ENCODE peak calls at places on chromosomes 4 and X, in four cellular contexts. Z, Y, H and D are unnamed samples.

GRCh38 chr4:48267574-48267973 is 2.1 kb downstream of the TEC start:
- DNase-seq in Y (no peak), H (no peak), Z (no peak), D (no peak)

GRCh38 chrX:118221733-118222132 is 105.1 kb upstream of the KLHL13 start:
- DNase-seq in Y (no peak), Z (no peak), H (peak), D (no peak)

GRCh38 chrX:37785569-37785968 is 5.7 kb downstream of the CYBB start:
- DNase-seq in Z (no peak), H (no peak), Y (no peak), D (no peak)

GRCh38 chrX:147602297-147602696 is 309.4 kb upstream of the FMR1 start:
- DNase-seq in H (no peak), Y (no peak), Z (no peak), D (no peak)

GRCh38 chr4:111631157-111631999 is 513.9 kb upstream of the FAM241A start:
- DNase-seq in Y (no peak), H (peak), Z (no peak), D (no peak)

GRCh38 chr4:180557348-180557747 is 1685.9 kb upstream of the TENM3 start:
- DNase-seq in H (no peak), Z (no peak), Y (no peak), D (peak)

GRCh38 chr4:55180980-55181379 is 55.6 kb upstream of the KDR start:
- DNase-seq in Z (no peak), Y (no peak), H (no peak), D (no peak)

GRCh38 chrX:14712096-14712495 is 160.8 kb downstream of the FANCB start:
- DNase-seq in Y (no peak), H (no peak), Z (no peak), D (no peak)

GRCh38 chr4:189279188-189279587 is 661.5 kb upstream of the FRG1 start:
- DNase-seq in H (no peak), Y (no peak), Z (no peak), D (no peak)

GRCh38 chr4:54658321-54659093 is 750 bp downstream of the KIT start:
- DNase-seq in H (peak), Y (peak), Z (peak), D (peak)

GRCh38 chr4:78627046-78627965 is 75.7 kb downstream of the ANXA3 start:
- DNase-seq in Y (no peak), Z (no peak), H (no peak), D (no peak)

GRCh38 chrX:15931362-15931761 is 76.7 kb upstream of the AP1S2 start:
- DNase-seq in Z (no peak), Y (no peak), H (no peak), D (no peak)

GRCh38 chrX:15929231-15929630 is 74.6 kb upstream of the AP1S2 start:
- DNase-seq in Z (no peak), H (no peak), Y (no peak), D (no peak)

GRCh38 chrX:15926622-15927021 is 72.0 kb upstream of the AP1S2 start:
- DNase-seq in H (no peak), Y (no peak), Z (no peak), D (no peak)

DNA sequence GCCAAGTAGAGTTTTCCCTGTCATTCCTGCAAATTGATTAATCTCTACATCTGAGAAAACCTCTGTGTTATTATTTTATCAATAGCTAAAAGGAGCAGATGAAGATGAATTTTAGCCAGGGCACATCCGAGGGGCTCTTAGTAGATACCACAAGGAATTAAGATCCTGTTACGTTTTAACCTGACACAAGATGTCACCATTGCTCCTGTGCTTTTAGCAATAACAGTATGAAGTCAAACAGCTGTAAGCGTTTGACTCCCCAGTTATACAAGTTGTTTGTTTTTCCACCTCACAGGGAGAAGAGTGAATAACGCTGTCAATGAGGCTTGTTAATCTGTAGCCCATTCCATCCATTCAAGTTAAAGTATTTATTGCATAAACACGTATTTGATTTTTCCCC is 76.0 kb upstream of the AP1S2 start:
- DNase-seq in H (peak), Y (no peak), Z (no peak), D (peak)
- TF ChIP-seq CTCF in H (no peak), Y (no peak), Z (peak), D (no peak)

GRCh38 chrX:56284269-56284668 is 52.1 kb downstream of the KLF8 start:
- DNase-seq in Y (no peak), Z (no peak), H (no peak), D (no peak)

GRCh38 chrX:56279869-56280268 is 47.7 kb downstream of the KLF8 start:
- DNase-seq in H (no peak), Z (no peak), Y (no peak), D (no peak)

GRCh38 chrX:56281789-56282188 is 49.6 kb downstream of the KLF8 start:
- DNase-seq in Z (no peak), Y (no peak), H (peak), D (no peak)
- TF ChIP-seq CTCF in Z (peak), Y (no peak), H (no peak), D (no peak)

DNA sequence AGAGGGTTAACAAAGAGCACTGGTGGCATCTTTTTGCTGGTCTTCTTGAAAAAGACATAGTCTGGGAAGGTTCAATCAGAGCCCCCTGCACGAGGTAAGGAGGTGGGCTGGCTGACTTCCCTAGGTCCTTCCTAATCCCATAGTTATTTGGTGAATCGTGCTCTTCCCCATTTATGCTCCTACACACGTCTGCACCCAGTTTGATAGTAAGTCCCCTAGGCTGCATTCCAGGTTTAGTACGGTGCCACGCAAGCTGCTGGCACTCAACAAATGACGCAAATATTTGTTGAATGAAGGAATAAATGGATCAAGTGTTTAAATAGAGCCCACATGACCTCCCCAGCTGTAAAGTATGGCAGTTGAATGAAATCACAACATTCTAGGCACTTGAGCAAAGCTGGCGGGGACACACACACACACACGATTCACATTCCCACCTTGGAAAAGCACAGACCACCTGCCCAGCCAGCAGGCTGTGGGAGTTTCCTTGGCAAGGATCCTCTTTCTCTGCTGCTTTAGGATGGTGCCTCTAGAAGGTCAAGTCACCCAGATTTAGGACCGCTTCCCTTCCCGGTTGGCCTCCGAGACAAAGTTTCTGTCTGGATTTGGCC is 855 bp downstream of the FAM184B start:
- DNase-seq in H (no peak), Y (no peak), Z (no peak), D (no peak)
- TF ChIP-seq CTCF in H (no peak), Y (no peak), Z (no peak), D (no peak)

GRCh38 chr4:113762061-113762850 is 718 bp upstream of the CAMK2D start:
- DNase-seq in H (peak), Y (peak), Z (peak), D (peak)
- TF ChIP-seq CTCF in H (no peak), Y (no peak), Z (no peak), D (no peak)

DNA sequence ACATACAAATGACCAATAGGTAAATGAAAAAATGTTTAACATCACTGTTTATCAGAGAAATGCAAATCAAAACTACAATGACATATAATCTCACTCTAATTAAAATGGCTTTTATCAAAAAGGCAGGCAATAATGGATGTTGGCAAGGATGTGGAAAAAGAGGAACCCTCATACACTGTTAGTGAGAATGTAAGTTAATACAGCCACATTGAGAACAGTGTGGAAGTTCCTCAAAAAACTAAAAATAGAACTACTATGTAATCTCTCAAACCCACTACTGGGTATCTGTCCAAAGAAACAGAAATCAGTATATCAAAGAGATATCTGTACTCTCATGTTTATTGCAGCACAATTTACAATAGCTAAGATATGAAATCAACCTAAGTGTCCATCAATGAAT is 165.9 kb upstream of the HHIP start:
- DNase-seq in H (no peak), Z (no peak), Y (no peak), D (no peak)
- TF ChIP-seq CTCF in H (no peak), Z (no peak), Y (no peak), D (no peak)

DNA sequence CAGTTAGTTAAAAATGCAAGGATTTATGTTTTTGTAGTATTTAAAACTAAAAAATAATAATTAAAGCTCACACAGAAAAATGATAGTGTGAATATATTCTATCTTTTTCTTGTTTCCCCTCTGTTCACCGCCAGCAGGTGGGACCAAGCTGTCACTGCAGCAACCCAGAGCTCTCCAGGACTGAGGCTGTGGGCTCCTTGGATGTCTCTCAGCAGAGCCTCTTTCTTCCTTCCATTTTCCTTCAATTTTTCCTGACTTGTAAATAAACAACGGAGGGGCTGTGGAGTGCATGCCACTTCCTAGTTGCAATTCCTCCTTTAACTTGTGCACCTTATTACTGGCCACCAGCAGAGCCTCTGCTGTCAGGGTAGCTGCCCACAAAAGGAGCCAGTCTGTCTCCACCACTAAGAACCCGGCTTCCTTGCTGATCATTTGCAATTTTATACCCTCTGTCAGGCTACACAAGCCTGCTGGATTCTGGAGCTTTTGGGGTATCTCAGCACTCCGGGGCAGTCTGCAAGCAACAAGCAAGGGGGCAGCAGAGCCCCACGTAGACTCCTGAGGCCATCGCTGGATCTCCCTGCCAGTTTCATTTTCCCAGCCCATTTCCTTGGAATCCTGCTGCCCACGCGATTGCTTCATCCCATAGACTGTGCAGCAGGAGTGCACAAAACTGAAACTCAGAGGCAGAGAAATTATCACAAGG is 1467.4 kb downstream of the C4orf33 start:
- DNase-seq in Z (peak), H (peak), Y (no peak), D (no peak)
- TF ChIP-seq CTCF in Z (peak), H (peak), Y (no peak), D (no peak)

GRCh38 chr4:150297861-150298474 is 219.7 kb downstream of the DCLK2 start:
- DNase-seq in Y (no peak), H (peak), Z (no peak), D (no peak)
- TF ChIP-seq CTCF in Y (no peak), H (peak), Z (peak), D (peak)

GRCh38 chr4:129164243-129164642 is 68.3 kb downstream of the C4orf33 start:
- DNase-seq in Z (no peak), H (no peak), Y (no peak), D (no peak)

GRCh38 chr4:129172181-129172580 is 76.2 kb downstream of the C4orf33 start:
- DNase-seq in Z (no peak), H (no peak), Y (no peak), D (no peak)

GRCh38 chr4:129162450-129162849 is 66.5 kb downstream of the C4orf33 start:
- DNase-seq in H (no peak), Z (no peak), Y (no peak), D (no peak)

GRCh38 chr4:129163427-129163826 is 67.5 kb downstream of the C4orf33 start:
- DNase-seq in Z (no peak), H (no peak), Y (no peak), D (no peak)

DNA sequence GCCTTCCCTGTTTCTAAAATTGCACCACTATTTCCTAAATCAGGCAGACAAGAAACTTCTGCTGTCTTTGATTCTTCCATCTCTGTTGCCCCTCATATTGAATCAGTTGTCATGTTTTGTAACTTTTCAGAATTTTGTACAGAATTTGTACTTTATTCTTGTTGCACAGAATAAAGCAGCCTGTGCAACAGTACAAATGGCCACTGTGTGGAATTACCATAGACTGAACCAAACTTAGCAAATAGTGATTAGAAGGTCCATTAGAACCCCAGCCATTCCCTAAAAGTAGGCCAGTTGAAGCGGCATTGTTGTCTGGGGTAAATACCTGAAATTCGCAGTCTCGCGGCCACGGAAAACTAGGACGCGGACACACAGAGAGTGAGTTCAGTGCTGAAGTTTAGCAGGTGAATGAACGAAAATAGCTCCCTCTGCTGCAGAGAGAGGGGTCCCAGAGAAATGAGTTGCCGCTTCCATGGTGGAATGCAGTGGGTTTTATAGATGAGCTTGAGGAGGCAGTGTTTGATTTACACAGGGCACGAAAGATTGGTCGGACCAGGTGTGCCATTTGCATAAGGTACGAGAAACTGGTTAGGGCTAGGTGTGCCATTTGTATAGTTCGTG is 71.8 kb downstream of the C4orf33 start:
- DNase-seq in Y (no peak), H (peak), Z (no peak), D (no peak)
- TF ChIP-seq CTCF in Y (no peak), H (no peak), Z (peak), D (no peak)